ENCODE peak calls at places on chromosome 14, in seven cellular contexts. One of them, this sample, is unnamed.

GRCh38 chr14:100246809-100247428 is 8.0 kb downstream of the YY1 start:
- DNase-seq in HepG2: peak
- DNase-seq in HFFc6: peak
- DNase-seq in fibroblast of lung: peak
- DNase-seq in kidney epithelial cell: no peak
- DNase-seq in mammary epithelial cell: peak
- DNase-seq in B cell: peak
- DNase-seq in this sample: no peak

GRCh38 chr14:71103662-71104484 is 196.6 kb downstream of the PCNX1 start:
- DNase-seq in HepG2: peak
- DNase-seq in HFFc6: peak
- DNase-seq in fibroblast of lung: peak
- DNase-seq in kidney epithelial cell: peak
- DNase-seq in mammary epithelial cell: peak
- DNase-seq in B cell: peak
- DNase-seq in this sample: peak

GRCh38 chr14:42112108-42112507 is 505.4 kb downstream of the LRFN5 start:
- DNase-seq in HepG2: no peak
- DNase-seq in HFFc6: no peak
- DNase-seq in fibroblast of lung: peak
- DNase-seq in kidney epithelial cell: no peak
- DNase-seq in mammary epithelial cell: peak
- DNase-seq in B cell: no peak
- DNase-seq in this sample: no peak

GRCh38 chr14:71694888-71695505 is 237.2 kb upstream of the RGS6 start:
- DNase-seq in HepG2: no peak
- DNase-seq in HFFc6: no peak
- DNase-seq in fibroblast of lung: no peak
- DNase-seq in kidney epithelial cell: no peak
- DNase-seq in mammary epithelial cell: no peak
- DNase-seq in B cell: no peak
- DNase-seq in this sample: no peak

GRCh38 chr14:90091393-90091792 is 29.6 kb downstream of the KCNK13 start:
- DNase-seq in HepG2: no peak
- DNase-seq in HFFc6: peak
- DNase-seq in fibroblast of lung: peak
- DNase-seq in kidney epithelial cell: peak
- DNase-seq in mammary epithelial cell: no peak
- DNase-seq in B cell: no peak
- DNase-seq in this sample: peak

GRCh38 chr14:52267501-52268190 is at the start of gene PTGDR:
- DNase-seq in HepG2: no peak
- DNase-seq in HFFc6: no peak
- DNase-seq in fibroblast of lung: peak
- DNase-seq in kidney epithelial cell: no peak
- DNase-seq in mammary epithelial cell: peak
- DNase-seq in B cell: peak
- DNase-seq in this sample: no peak

GRCh38 chr14:72965249-72965648 is 39.0 kb downstream of the DCAF4 start:
- DNase-seq in HepG2: peak
- DNase-seq in HFFc6: peak
- DNase-seq in fibroblast of lung: peak
- DNase-seq in kidney epithelial cell: no peak
- DNase-seq in mammary epithelial cell: peak
- DNase-seq in B cell: no peak
- DNase-seq in this sample: peak

GRCh38 chr14:73237219-73237785 is at the start of gene PAPLN:
- DNase-seq in HepG2: no peak
- DNase-seq in HFFc6: no peak
- DNase-seq in fibroblast of lung: peak
- DNase-seq in kidney epithelial cell: no peak
- DNase-seq in mammary epithelial cell: peak
- DNase-seq in B cell: peak
- DNase-seq in this sample: no peak

GRCh38 chr14:74414793-74415437 is 11.1 kb downstream of the SYNDIG1L start:
- DNase-seq in HepG2: no peak
- DNase-seq in HFFc6: no peak
- DNase-seq in fibroblast of lung: no peak
- DNase-seq in kidney epithelial cell: no peak
- DNase-seq in mammary epithelial cell: no peak
- DNase-seq in B cell: no peak
- DNase-seq in this sample: no peak

GRCh38 chr14:91980157-91980556 is 32.7 kb upstream of the FBLN5 start:
- DNase-seq in HepG2: no peak
- DNase-seq in HFFc6: peak
- DNase-seq in fibroblast of lung: peak
- DNase-seq in kidney epithelial cell: peak
- DNase-seq in mammary epithelial cell: peak
- DNase-seq in B cell: no peak
- DNase-seq in this sample: peak

GRCh38 chr14:76541594-76542219 is 165.8 kb downstream of the ESRRB start:
- DNase-seq in HepG2: no peak
- DNase-seq in HFFc6: no peak
- DNase-seq in fibroblast of lung: no peak
- DNase-seq in kidney epithelial cell: no peak
- DNase-seq in mammary epithelial cell: no peak
- DNase-seq in B cell: no peak
- DNase-seq in this sample: no peak

GRCh38 chr14:76551116-76551515 is 175.2 kb downstream of the ESRRB start:
- DNase-seq in HepG2: no peak
- DNase-seq in HFFc6: no peak
- DNase-seq in fibroblast of lung: no peak
- DNase-seq in kidney epithelial cell: no peak
- DNase-seq in mammary epithelial cell: no peak
- DNase-seq in B cell: no peak
- DNase-seq in this sample: no peak

GRCh38 chr14:76551906-76552305 is 176.0 kb downstream of the ESRRB start:
- DNase-seq in HepG2: no peak
- DNase-seq in HFFc6: no peak
- DNase-seq in fibroblast of lung: no peak
- DNase-seq in kidney epithelial cell: no peak
- DNase-seq in mammary epithelial cell: peak
- DNase-seq in B cell: no peak
- DNase-seq in this sample: no peak

GRCh38 chr14:76550534-76550933 is 174.6 kb downstream of the ESRRB start:
- DNase-seq in HepG2: no peak
- DNase-seq in HFFc6: no peak
- DNase-seq in fibroblast of lung: no peak
- DNase-seq in kidney epithelial cell: no peak
- DNase-seq in mammary epithelial cell: peak
- DNase-seq in B cell: no peak
- DNase-seq in this sample: no peak

GRCh38 chr14:76546426-76547221 is 170.7 kb downstream of the ESRRB start:
- DNase-seq in HepG2: peak
- DNase-seq in HFFc6: peak
- DNase-seq in fibroblast of lung: no peak
- DNase-seq in kidney epithelial cell: no peak
- DNase-seq in mammary epithelial cell: peak
- DNase-seq in B cell: no peak
- DNase-seq in this sample: no peak
- TF ChIP-seq CTCF in HepG2: peak
- TF ChIP-seq CTCF in HFFc6: peak
- TF ChIP-seq CTCF in fibroblast of lung: peak
- TF ChIP-seq CTCF in kidney epithelial cell: peak
- TF ChIP-seq CTCF in mammary epithelial cell: peak
- TF ChIP-seq CTCF in B cell: peak
- TF ChIP-seq CTCF in this sample: peak

DNA sequence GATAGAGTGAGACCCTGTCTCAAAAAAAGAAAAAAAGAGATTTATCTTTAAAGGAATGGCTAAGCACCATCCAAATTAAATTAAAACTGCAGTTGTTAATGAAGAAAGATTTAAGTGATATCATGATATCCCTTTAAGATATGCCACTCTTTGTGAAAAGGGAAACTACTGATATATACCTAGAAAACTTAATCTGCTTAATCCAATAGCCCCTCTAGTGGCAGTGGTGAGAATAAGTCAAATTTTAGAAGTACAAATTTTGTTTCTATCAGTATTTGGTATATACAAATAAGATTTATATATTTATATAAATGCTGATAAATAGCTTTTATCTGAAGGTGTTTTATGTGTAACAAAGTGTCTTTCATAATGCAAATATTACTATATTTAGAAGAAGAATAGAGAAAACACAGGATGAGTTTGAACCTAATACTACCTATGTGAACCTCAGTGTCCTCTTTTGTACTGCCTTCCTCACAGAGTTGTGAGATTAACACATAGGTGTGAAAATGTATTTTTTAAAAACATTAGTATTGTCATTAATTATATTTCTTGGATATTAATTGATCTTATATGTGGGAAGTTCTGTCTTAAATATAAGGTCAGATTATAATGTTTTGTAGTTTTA is 51.4 kb upstream of the GARIN2 start:
- DNase-seq in HepG2: no peak
- DNase-seq in HFFc6: peak
- DNase-seq in fibroblast of lung: peak
- DNase-seq in kidney epithelial cell: no peak
- DNase-seq in mammary epithelial cell: peak
- DNase-seq in B cell: no peak
- DNase-seq in this sample: no peak
- TF ChIP-seq CTCF in HepG2: peak
- TF ChIP-seq CTCF in HFFc6: peak
- TF ChIP-seq CTCF in fibroblast of lung: no peak
- TF ChIP-seq CTCF in kidney epithelial cell: peak
- TF ChIP-seq CTCF in mammary epithelial cell: peak
- TF ChIP-seq CTCF in B cell: peak
- TF ChIP-seq CTCF in this sample: peak

GRCh38 chr14:20656274-20656673 is 14.8 kb upstream of the OR6S1 start:
- DNase-seq in HepG2: no peak
- DNase-seq in HFFc6: no peak
- DNase-seq in fibroblast of lung: no peak
- DNase-seq in kidney epithelial cell: no peak
- DNase-seq in mammary epithelial cell: no peak
- DNase-seq in B cell: no peak
- DNase-seq in this sample: no peak

GRCh38 chr14:20659813-20660395 is 18.4 kb upstream of the OR6S1 start:
- DNase-seq in HepG2: no peak
- DNase-seq in HFFc6: no peak
- DNase-seq in fibroblast of lung: no peak
- DNase-seq in kidney epithelial cell: no peak
- DNase-seq in mammary epithelial cell: no peak
- DNase-seq in B cell: no peak
- DNase-seq in this sample: no peak

GRCh38 chr14:20655851-20656250 is 14.4 kb upstream of the OR6S1 start:
- DNase-seq in HepG2: no peak
- DNase-seq in HFFc6: no peak
- DNase-seq in fibroblast of lung: no peak
- DNase-seq in kidney epithelial cell: no peak
- DNase-seq in mammary epithelial cell: no peak
- DNase-seq in B cell: no peak
- DNase-seq in this sample: no peak

GRCh38 chr14:20658246-20658645 is 16.8 kb upstream of the OR6S1 start:
- DNase-seq in HepG2: no peak
- DNase-seq in HFFc6: no peak
- DNase-seq in fibroblast of lung: no peak
- DNase-seq in kidney epithelial cell: no peak
- DNase-seq in mammary epithelial cell: no peak
- DNase-seq in B cell: no peak
- DNase-seq in this sample: no peak

DNA sequence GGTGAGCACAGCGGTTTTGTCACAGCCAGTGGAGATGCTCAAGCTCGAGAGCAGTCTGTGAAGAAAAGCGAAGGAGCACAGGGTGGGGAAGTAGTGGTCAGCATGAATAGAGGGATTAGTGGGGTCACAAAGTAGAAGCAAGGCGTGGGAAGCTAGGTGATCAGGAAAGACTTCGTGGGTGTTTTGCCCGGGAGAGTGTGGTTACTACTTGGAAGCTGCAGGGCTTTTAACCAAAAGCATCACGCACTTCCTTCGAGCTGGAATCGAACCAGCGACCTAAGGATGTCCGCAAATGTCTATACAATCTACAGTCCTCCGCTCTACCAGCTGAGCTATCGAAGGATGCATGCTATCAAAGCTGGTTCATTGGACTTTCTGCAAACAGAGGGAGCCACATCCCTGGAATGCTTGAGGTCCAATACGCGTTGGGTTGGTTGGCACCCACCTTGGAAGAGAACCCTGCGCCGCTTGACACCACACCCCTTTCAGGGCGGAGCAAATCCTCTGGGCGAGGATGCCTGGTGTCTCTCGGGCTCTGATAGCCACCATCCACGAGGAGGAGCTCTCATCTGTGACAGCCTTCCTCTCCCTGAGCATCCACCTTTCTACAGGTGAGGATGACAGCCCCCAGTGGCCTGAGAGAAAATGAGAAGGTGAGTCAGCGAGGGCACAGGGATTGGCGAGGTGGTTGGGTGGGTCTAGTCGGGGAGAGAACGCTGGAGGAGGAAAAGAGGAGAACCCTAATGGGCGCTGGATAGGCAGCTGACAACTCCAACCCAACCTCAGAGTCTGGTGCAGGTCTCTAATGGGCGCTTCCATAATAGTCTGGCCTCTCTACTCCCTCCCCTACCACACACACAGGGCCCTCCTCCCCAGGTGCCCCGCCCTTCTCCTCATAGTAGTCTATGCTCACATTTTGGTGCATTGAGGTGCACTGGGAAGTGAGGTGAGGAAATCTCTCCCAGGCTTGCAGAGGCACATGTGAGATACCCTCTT is 16.0 kb upstream of the OR6S1 start:
- DNase-seq in HepG2: peak
- DNase-seq in HFFc6: peak
- DNase-seq in fibroblast of lung: no peak
- DNase-seq in kidney epithelial cell: no peak
- DNase-seq in mammary epithelial cell: peak
- DNase-seq in B cell: no peak
- DNase-seq in this sample: peak
- TF ChIP-seq CTCF in HepG2: peak
- TF ChIP-seq CTCF in HFFc6: peak
- TF ChIP-seq CTCF in fibroblast of lung: no peak
- TF ChIP-seq CTCF in kidney epithelial cell: no peak
- TF ChIP-seq CTCF in mammary epithelial cell: peak
- TF ChIP-seq CTCF in B cell: no peak
- TF ChIP-seq CTCF in this sample: peak

DNA sequence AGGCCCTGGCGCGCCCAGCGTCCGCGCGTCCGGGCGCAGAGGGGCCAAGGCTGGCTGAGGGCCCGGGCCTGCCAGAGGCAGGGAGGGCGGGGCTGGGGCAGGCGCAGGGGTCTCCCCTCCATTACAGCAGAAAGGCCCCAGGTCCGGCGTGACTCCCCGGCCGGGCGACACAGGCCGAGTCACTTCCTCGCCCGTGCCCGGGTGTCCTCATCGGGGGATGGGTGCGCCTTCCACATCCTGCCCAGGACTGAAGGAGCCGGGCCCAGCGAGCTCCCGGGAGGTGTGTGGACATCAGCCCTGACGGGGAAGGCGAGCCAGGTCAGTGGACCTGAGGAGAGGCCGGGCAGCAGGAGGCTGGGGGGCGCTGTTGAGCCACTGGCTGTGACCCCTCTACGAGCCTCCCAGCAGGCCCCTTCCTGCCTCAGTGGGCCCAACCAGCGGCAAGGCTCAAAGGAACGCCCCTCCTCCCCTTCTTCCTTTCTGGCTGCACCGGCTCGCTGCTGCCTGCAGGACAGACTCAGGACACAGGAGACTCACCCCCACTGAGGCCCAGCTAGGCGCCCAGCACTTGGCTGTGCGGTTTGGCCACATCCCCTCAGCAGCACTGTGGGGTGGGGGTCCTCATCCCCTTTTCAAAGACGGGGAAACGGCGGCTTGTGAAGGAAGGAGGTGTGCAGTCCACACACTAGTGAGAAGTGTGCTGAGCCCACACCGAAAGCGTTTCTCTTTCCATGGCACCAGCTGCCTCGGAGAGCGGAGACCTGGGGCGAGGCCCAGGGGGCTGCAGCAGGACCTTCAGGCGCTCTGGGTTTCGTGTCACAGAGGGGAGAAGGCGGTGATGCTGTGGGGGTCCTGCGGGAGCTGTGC is 606 bp downstream of the TNFAIP2 start:
- DNase-seq in HepG2: no peak
- DNase-seq in HFFc6: no peak
- DNase-seq in fibroblast of lung: no peak
- DNase-seq in kidney epithelial cell: no peak
- DNase-seq in mammary epithelial cell: no peak
- DNase-seq in B cell: no peak
- DNase-seq in this sample: no peak
- TF ChIP-seq CTCF in HepG2: peak
- TF ChIP-seq CTCF in HFFc6: peak
- TF ChIP-seq CTCF in fibroblast of lung: peak
- TF ChIP-seq CTCF in kidney epithelial cell: peak
- TF ChIP-seq CTCF in mammary epithelial cell: no peak
- TF ChIP-seq CTCF in B cell: no peak
- TF ChIP-seq CTCF in this sample: peak

This sample was measured in brain microvascular endothelial cell.